ENCODE peak calls at places on chromosomes 11 and 22, in nine cellular contexts. L, K, V, S, R, M, T, Q and N are unnamed samples. For H3K4me1, the result is how much of the 10 kb centered on the place peaks cover.

GRCh38 chr22:27982630-27983180 is 63.6 kb upstream of the PITPNB start:
- DNase-seq in L (no peak), K (no peak), V (no peak), S (no peak), R (no peak), M (no peak), T (no peak), Q (no peak), N (no peak)

GRCh38 chr11:102530558-102530957 is at the start of gene MMP7:
- DNase-seq in L (no peak), K (no peak), V (peak), S (no peak), R (no peak), M (no peak), T (no peak), Q (peak), N (no peak)

GRCh38 chr22:42536166-42536565 is 16.6 kb upstream of the RRP7A start:
- DNase-seq in L (no peak), K (no peak), V (no peak), S (no peak), R (no peak), M (no peak), T (no peak), Q (no peak), N (no peak)

GRCh38 chr11:71272161-71272560 is 19.8 kb upstream of the SHANK2 start:
- DNase-seq in L (no peak), K (no peak), V (no peak), S (no peak), R (no peak), M (no peak), T (no peak), Q (no peak), N (no peak)

GRCh38 chr11:93935826-93936225 is 85.3 kb upstream of the HEPHL1 start:
- DNase-seq in L (no peak), K (no peak), V (no peak), S (no peak), R (no peak), M (no peak), T (no peak), Q (no peak), N (no peak)

GRCh38 chr11:118659314-118659939 is 20.0 kb downstream of the TREH start:
- DNase-seq in L (peak), K (peak), V (peak), S (peak), R (peak), M (peak), T (peak), Q (peak), N (peak)

GRCh38 chr22:49763138-49763537 is 64.5 kb downstream of the BRD1 start:
- DNase-seq in L (no peak), K (no peak), V (no peak), S (peak), R (no peak), M (no peak), T (no peak), Q (no peak), N (no peak)

GRCh38 chr11:12717851-12718291 is 43.6 kb downstream of the TEAD1 start:
- DNase-seq in L (no peak), K (no peak), V (no peak), S (no peak), R (peak), M (no peak), T (no peak), Q (no peak), N (no peak)

GRCh38 chr11:64932324-64932723 is 3.4 kb downstream of the GPHA2 start:
- DNase-seq in L (no peak), K (no peak), V (no peak), S (no peak), R (no peak), M (no peak), T (no peak), Q (no peak), N (no peak)

GRCh38 chr11:100927579-100927978 is 202.0 kb downstream of the PGR start:
- DNase-seq in L (no peak), K (no peak), V (no peak), S (no peak), R (no peak), M (no peak), T (no peak), Q (peak), N (peak)

DNA sequence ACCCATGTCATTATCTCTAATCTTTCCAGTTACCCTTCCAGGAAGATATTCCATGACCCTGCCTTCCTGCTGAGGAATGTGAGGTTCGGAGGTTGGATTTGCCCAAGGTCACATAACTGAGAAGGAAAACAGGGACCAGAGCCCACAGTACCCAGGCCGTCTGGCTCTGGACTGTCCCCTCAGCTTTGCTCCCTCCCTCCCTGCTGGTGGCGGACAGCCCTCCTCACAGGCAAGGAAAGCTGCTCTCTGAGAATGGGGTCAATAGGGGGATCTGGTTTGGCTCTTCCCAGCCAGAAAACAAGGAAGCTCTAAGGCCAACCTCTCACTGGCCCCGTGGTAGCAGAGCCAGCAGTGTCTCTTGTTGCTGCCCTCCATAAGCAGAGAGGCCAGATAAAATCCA is 63.3 kb downstream of the SYN3 start:
- DNase-seq in L (no peak), K (no peak), V (no peak), S (no peak), R (no peak), M (no peak), T (no peak), Q (no peak), N (no peak)
- H3K4me1 ChIP-seq in L (under half), K (under half), V (under half), S (under half), R (under half), M (under half), T (under half), Q (under half), N (under half)

DNA sequence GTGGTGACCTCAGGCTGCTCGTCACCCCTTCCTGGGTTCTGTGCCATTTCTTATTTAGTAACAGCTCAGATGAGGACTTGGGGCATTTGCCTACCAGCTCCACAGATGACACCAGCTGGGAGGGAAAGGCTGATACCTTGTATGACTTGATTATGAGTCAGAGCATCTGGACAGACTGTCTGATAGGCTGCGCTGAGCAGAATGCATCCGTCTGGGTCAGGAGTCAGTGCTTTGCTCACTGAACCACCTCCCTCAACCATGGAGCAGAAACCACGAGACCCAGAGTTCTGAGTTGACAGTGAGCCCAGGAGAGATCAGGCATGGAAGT is 6.8 kb downstream of the ST14 start:
- DNase-seq in L (no peak), K (peak), V (peak), S (no peak), R (no peak), M (peak), T (no peak), Q (peak), N (peak)
- H3K4me1 ChIP-seq in L (under half), K (under half), V (under half), S (under half), R (under half), M (under half), T (under half), Q (under half), N (under half)

DNA sequence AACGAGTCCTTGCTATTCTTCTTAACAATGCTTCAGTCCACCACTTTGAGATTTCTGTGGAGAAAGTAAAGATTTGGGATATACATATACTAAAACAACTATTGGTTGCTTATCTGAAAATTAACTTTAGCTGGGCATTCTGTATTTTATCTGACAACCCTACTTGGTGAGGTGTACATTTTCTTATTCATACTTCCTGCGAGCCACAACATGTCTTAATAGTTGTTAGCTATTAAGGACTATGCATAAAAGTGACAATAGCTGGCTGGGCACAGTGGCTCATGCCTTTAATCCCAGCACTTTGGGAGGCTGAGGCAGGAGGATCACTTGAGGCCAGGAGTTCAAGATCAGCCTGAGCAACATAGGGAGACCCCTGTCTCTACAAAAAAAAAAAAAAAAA is 28.0 kb upstream of the TMA7B start:
- DNase-seq in L (no peak), K (no peak), V (no peak), S (no peak), R (no peak), M (no peak), T (no peak), Q (no peak), N (no peak)
- H3K4me1 ChIP-seq in L (under half), K (under half), V (under half), S (half or more), R (half or more), M (under half), T (under half), Q (under half), N (under half)

GRCh38 chr11:8720376-8720775 is 37.8 kb downstream of the RPL27A start:
- DNase-seq in L (no peak), K (no peak), V (peak), S (no peak), R (no peak), M (no peak), T (no peak), Q (no peak), N (no peak)

GRCh38 chr11:8721740-8722139 is 39.1 kb downstream of the RPL27A start:
- DNase-seq in L (no peak), K (no peak), V (peak), S (no peak), R (no peak), M (peak), T (no peak), Q (peak), N (no peak)

GRCh38 chr11:8722156-8722555 is 39.6 kb downstream of the RPL27A start:
- DNase-seq in L (peak), K (no peak), V (no peak), S (no peak), R (no peak), M (peak), T (no peak), Q (peak), N (no peak)

GRCh38 chr11:8719260-8720190 is 36.9 kb downstream of the RPL27A start:
- DNase-seq in L (peak), K (no peak), V (peak), S (no peak), R (no peak), M (no peak), T (peak), Q (peak), N (no peak)

DNA sequence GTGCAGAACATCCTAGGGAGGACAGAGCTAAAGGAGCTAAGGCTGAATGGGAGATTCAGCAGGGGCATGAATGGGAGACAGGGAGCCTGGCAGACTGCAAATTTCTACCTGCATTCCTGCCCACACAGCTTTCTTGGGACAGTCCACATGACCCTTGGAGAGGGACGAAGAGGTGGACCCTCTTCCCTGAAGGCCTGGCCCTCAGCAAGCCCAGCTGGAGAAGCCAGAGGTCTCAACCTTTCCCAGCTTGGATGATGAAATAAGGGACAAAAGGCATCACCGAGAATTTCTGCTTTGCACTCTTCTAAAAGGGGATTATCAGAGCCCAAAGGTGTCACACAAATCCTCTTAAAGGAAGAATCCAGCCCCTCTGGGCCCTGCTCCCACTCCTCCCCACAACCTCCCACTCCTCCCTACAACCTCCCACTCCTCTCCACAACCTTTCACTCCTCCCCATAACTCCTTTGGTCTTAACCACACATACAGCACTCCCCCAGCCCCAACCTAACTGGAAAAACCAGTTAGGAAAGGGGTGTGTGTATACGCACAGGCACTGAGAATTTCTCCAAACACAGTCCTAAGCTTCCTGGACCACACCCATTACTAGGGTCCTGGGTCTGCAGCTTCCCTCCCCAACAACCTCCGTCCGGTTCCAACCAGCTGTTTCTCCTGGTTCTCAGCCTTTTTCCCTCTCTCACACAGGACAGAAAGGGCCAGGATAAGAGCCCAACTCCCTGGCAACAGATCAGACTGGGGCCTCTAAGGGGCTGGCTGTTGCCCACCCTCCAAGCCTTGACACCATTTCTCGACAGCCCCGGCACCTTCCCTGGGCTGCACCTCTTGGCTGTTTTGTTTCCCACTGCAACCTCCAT is 38.5 kb downstream of the RPL27A start:
- DNase-seq in L (no peak), K (no peak), V (no peak), S (no peak), R (no peak), M (peak), T (no peak), Q (no peak), N (no peak)
- H3K4me1 ChIP-seq in L (half or more), K (under half), V (half or more), S (half or more), R (under half), M (half or more), T (half or more), Q (under half), N (under half)